ENCODE peak calls at places on chromosome 15, in eight cellular contexts. T, G, V, J, D, S, O and M are unnamed samples.

GRCh38 chr15:58771621-58772235 is 626 bp downstream of the MINDY2 start:
- DNase-seq in T (peak), D (no peak), S (no peak), V (peak), O (no peak), J (peak), G (peak), M (no peak)

GRCh38 chr15:99252326-99252725 is 1.0 kb downstream of the LRRC28 start:
- DNase-seq in O (no peak), D (no peak), G (no peak), S (no peak), V (no peak), T (no peak), J (no peak), M (no peak)

GRCh38 chr15:48388017-48388936 is 57.0 kb downstream of the DUT start:
- DNase-seq in D (no peak), O (no peak), S (no peak), T (peak), J (no peak), V (no peak), G (no peak), M (no peak)

GRCh38 chr15:61130945-61131597 is 98.0 kb downstream of the RORA start:
- DNase-seq in V (no peak), T (peak), S (no peak), D (no peak), O (no peak), G (no peak), J (no peak), M (no peak)

GRCh38 chr15:51752918-51753317 is 1.5 kb downstream of the TMOD2 start:
- DNase-seq in D (no peak), J (no peak), S (no peak), O (no peak), T (no peak), V (no peak), G (no peak), M (no peak)

GRCh38 chr15:81880314-81880713 is 165.5 kb downstream of the MEX3B start:
- DNase-seq in S (no peak), V (no peak), D (no peak), O (no peak), J (no peak), T (no peak), G (no peak), M (no peak)

GRCh38 chr15:72231847-72232461 is 964 bp upstream of the PKM start:
- DNase-seq in S (peak), O (peak), T (peak), G (peak), J (no peak), V (peak), D (peak), M (no peak)

GRCh38 chr15:90592144-90592887 is 62.6 kb downstream of the CRTC3 start:
- DNase-seq in T (no peak), V (no peak), S (peak), G (no peak), J (no peak), D (no peak), O (peak), M (peak)

GRCh38 chr15:97993310-97993738 is 32.8 kb downstream of the ARRDC4 start:
- DNase-seq in V (peak), J (no peak), D (no peak), G (peak), S (no peak), T (no peak), O (no peak), M (no peak)

GRCh38 chr15:78179286-78179840 is 30.2 kb downstream of the IDH3A start:
- DNase-seq in T (no peak), D (no peak), G (no peak), S (no peak), V (no peak), O (no peak), J (no peak), M (no peak)

GRCh38 chr15:26771917-26772587 is 814 bp downstream of the GABRB3 start:
- DNase-seq in G (no peak), V (no peak), J (no peak), D (no peak), O (no peak), T (peak), S (peak), M (no peak)

DNA sequence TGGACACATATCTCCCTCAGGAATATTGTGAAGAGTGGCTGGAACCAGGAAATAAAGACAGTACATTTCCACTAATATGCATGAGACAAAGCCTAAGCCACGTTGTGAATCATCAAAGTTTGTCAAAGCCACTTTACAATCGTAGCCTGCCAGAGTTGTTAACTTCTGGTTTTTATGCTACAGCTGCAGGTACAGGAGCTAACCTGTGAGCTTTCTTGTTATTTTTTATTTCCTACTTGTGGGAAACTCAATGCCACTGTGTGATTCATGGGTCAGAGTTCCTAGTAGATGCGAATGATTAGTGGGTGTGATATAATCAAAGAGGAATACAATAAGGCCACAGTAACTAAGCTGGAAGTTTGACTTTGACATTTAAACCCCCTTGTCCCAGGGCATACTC is 44.4 kb upstream of the TEX9 start:
- DNase-seq in J (no peak), G (no peak), S (no peak), T (no peak), V (no peak), O (no peak), D (no peak), M (no peak)
- H3K27ac ChIP-seq in J (no peak), G (no peak), S (no peak), T (no peak), V (no peak), O (no peak), D (no peak), M (no peak)

DNA sequence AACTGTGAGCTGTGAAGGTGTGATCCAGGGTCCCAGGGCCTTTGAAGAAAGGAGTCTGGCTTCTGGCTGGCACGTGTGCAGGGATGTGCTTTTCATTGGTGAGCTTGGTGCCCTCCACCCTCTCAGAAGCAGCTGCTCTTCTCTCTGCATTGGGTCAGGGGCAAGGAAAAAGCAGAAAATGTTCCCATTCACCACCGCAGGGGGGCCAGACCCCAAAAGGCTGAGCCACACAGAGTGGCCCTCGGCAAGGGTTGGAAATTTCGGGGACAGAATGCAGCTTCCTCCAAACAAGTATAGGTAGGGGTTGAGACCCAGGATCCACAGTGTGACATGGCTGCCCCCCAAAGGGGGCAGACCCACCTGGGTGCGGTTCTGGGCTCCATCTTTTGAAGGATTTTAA is 2.5 kb downstream of the CSK start:
- DNase-seq in T (no peak), O (no peak), D (peak), V (no peak), S (no peak), J (no peak), G (no peak), M (no peak)
- H3K27ac ChIP-seq in T (peak), O (no peak), D (peak), V (no peak), S (no peak), J (peak), G (peak), M (no peak)

DNA sequence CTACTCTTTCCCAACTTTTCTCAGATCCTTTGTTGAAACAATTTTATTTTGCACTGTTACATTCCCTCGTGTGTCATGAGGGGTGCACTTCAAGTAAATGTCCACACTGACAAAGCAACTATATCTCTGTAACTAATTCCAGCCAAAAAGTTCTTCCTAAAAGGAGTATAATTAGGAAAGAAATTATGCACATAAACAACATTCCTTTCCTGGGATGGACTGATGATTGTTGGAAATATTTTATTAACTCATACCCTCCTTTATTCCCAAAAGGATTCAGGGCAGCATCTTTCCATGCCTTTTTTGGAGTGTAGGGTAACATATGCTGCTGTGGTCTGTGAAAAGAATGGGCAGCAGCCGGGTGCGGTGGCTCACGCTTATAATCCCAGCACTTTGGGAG is 426.1 kb upstream of the THBS1 start:
- DNase-seq in S (no peak), V (no peak), D (no peak), T (no peak), O (no peak), J (no peak), G (no peak), M (no peak)
- H3K27ac ChIP-seq in S (no peak), V (no peak), D (no peak), T (no peak), O (no peak), J (peak), G (no peak), M (no peak)

GRCh38 chr15:29141206-29141907 is 128.3 kb downstream of the NSMCE3 start:
- DNase-seq in T (no peak), J (peak), O (no peak), V (no peak), D (no peak), G (no peak), S (no peak), M (no peak)
- H3K27ac ChIP-seq in T (no peak), J (no peak), O (no peak), V (no peak), D (no peak), G (no peak), S (no peak), M (peak)

GRCh38 chr15:92843326-92843725 is 56.8 kb upstream of the CHD2 start:
- DNase-seq in V (no peak), T (no peak), O (no peak), G (no peak), J (no peak), S (no peak), D (no peak), M (no peak)

GRCh38 chr15:92845109-92845508 is 55.0 kb upstream of the CHD2 start:
- DNase-seq in G (no peak), J (no peak), S (peak), T (no peak), D (peak), O (no peak), V (no peak), M (no peak)

GRCh38 chr15:92839696-92840095 is 60.4 kb upstream of the CHD2 start:
- DNase-seq in G (no peak), D (peak), T (peak), V (no peak), J (no peak), S (no peak), O (no peak), M (no peak)

GRCh38 chr15:92843819-92844218 is 56.3 kb upstream of the CHD2 start:
- DNase-seq in V (no peak), J (no peak), T (no peak), G (no peak), S (no peak), D (no peak), O (no peak), M (no peak)

GRCh38 chr15:92840149-92840548 is 60.0 kb upstream of the CHD2 start:
- DNase-seq in G (no peak), J (no peak), D (no peak), V (no peak), S (no peak), O (no peak), T (peak), M (peak)
- H3K27ac ChIP-seq in G (no peak), J (no peak), D (peak), V (no peak), S (no peak), O (no peak), T (no peak), M (peak)